ENCODE peak calls at places on chromosomes 11 and 22, in seven cellular contexts. One of them, this sample, is unnamed.

GRCh38 chr11:117875397-117876048 is 935 bp downstream of the FXYD6 start:
- DNase-seq in endothelial cell: no peak
- DNase-seq in GM20000: no peak
- DNase-seq in GM13977: no peak
- DNase-seq in MCF 10A: no peak
- DNase-seq in heart left ventricle: no peak
- DNase-seq in GM13976: no peak
- DNase-seq in this sample: no peak

GRCh38 chr22:38455530-38456271 is 702 bp upstream of the KCNJ4 start:
- DNase-seq in GM13977: no peak
- DNase-seq in heart left ventricle: peak; percentile 57
- DNase-seq in endothelial cell: peak; percentile 55
- DNase-seq in GM13976: no peak
- DNase-seq in MCF 10A: no peak
- DNase-seq in GM20000: peak; percentile 54
- DNase-seq in this sample: no peak

GRCh38 chr11:113587318-113587739 is 112.1 kb upstream of the DRD2 start:
- DNase-seq in heart left ventricle: no peak
- DNase-seq in GM13976: peak; percentile 26
- DNase-seq in endothelial cell: no peak
- DNase-seq in GM13977: peak; percentile 34
- DNase-seq in GM20000: peak; percentile 21
- DNase-seq in MCF 10A: peak; percentile 7
- DNase-seq in this sample: no peak

GRCh38 chr11:109806205-109806604 is 287.0 kb upstream of the ZC3H12C start:
- DNase-seq in heart left ventricle: no peak
- DNase-seq in endothelial cell: no peak
- DNase-seq in GM13977: no peak
- DNase-seq in GM20000: no peak
- DNase-seq in MCF 10A: no peak
- DNase-seq in GM13976: no peak
- DNase-seq in this sample: no peak

GRCh38 chr11:96162816-96163499 is 180.0 kb downstream of the MAML2 start:
- DNase-seq in heart left ventricle: peak; percentile 40
- DNase-seq in endothelial cell: no peak
- DNase-seq in GM13977: no peak
- DNase-seq in GM13976: no peak
- DNase-seq in GM20000: no peak
- DNase-seq in MCF 10A: peak; percentile 86
- DNase-seq in this sample: no peak

GRCh38 chr11:73750238-73750637 is 10.6 kb downstream of the RAB6A start:
- DNase-seq in heart left ventricle: no peak
- DNase-seq in endothelial cell: no peak
- DNase-seq in GM20000: no peak
- DNase-seq in GM13976: no peak
- DNase-seq in GM13977: no peak
- DNase-seq in MCF 10A: no peak
- DNase-seq in this sample: no peak

GRCh38 chr11:131370090-131370751 is at the start of gene NTM:
- DNase-seq in endothelial cell: no peak
- DNase-seq in MCF 10A: no peak
- DNase-seq in GM13976: no peak
- DNase-seq in GM20000: no peak
- DNase-seq in GM13977: no peak
- DNase-seq in heart left ventricle: peak; percentile 61
- DNase-seq in this sample: no peak

GRCh38 chr11:77081381-77081851 is 14.6 kb downstream of the CAPN5 start:
- DNase-seq in MCF 10A: no peak
- DNase-seq in GM20000: no peak
- DNase-seq in GM13977: no peak
- DNase-seq in GM13976: no peak
- DNase-seq in heart left ventricle: peak; percentile 23
- DNase-seq in endothelial cell: no peak
- DNase-seq in this sample: peak; percentile 76

GRCh38 chr22:19629720-19630419 is 84.4 kb upstream of the SEPTIN5 start:
- DNase-seq in GM20000: peak; percentile 92
- DNase-seq in GM13977: peak; percentile 94
- DNase-seq in heart left ventricle: peak; percentile 78
- DNase-seq in MCF 10A: peak; percentile 83
- DNase-seq in GM13976: peak; percentile 93
- DNase-seq in endothelial cell: peak; percentile 90
- DNase-seq in this sample: no peak

GRCh38 chr11:73862971-73863370 is 13.7 kb downstream of the COA4 start:
- DNase-seq in MCF 10A: no peak
- DNase-seq in heart left ventricle: no peak
- DNase-seq in GM20000: no peak
- DNase-seq in GM13976: no peak
- DNase-seq in endothelial cell: no peak
- DNase-seq in GM13977: no peak
- DNase-seq in this sample: no peak

GRCh38 chr11:115503083-115503885 is 931 bp downstream of the CADM1 start:
- DNase-seq in MCF 10A: no peak
- DNase-seq in endothelial cell: peak; percentile 69
- DNase-seq in heart left ventricle: peak; percentile 80
- DNase-seq in GM13976: peak; percentile 55
- DNase-seq in GM20000: peak; percentile 67
- DNase-seq in GM13977: peak; percentile 67
- DNase-seq in this sample: peak; percentile 88

GRCh38 chr11:100948936-100949335 is 180.7 kb downstream of the PGR start:
- DNase-seq in GM13977: no peak
- DNase-seq in GM20000: no peak
- DNase-seq in heart left ventricle: no peak
- DNase-seq in GM13976: no peak
- DNase-seq in endothelial cell: no peak
- DNase-seq in MCF 10A: no peak
- DNase-seq in this sample: no peak

GRCh38 chr11:11213117-11213516 is 139.9 kb downstream of the CSNK2A3 start:
- DNase-seq in heart left ventricle: no peak
- DNase-seq in MCF 10A: no peak
- DNase-seq in GM13977: no peak
- DNase-seq in endothelial cell: no peak
- DNase-seq in GM20000: no peak
- DNase-seq in GM13976: no peak
- DNase-seq in this sample: no peak

GRCh38 chr11:95081010-95081409 is 8.6 kb upstream of the ENDOD1 start:
- DNase-seq in endothelial cell: no peak
- DNase-seq in MCF 10A: no peak
- DNase-seq in heart left ventricle: no peak
- DNase-seq in GM13977: no peak
- DNase-seq in GM13976: no peak
- DNase-seq in GM20000: no peak
- DNase-seq in this sample: no peak

GRCh38 chr11:66473608-66474525 is 6.4 kb upstream of the DPP3 start:
- DNase-seq in MCF 10A: no peak
- DNase-seq in GM13977: no peak
- DNase-seq in heart left ventricle: no peak
- DNase-seq in GM20000: no peak
- DNase-seq in GM13976: no peak
- DNase-seq in endothelial cell: no peak
- DNase-seq in this sample: no peak

GRCh38 chr11:85889676-85890579 is 34.7 kb downstream of the CCDC83 start:
- DNase-seq in GM13977: no peak
- DNase-seq in heart left ventricle: no peak
- DNase-seq in GM13976: no peak
- DNase-seq in endothelial cell: no peak
- DNase-seq in GM20000: no peak
- DNase-seq in MCF 10A: peak; percentile 80
- DNase-seq in this sample: no peak

GRCh38 chr11:30147293-30147692 is 83.5 kb upstream of the FSHB start:
- DNase-seq in GM20000: no peak
- DNase-seq in GM13976: no peak
- DNase-seq in GM13977: no peak
- DNase-seq in heart left ventricle: no peak
- DNase-seq in MCF 10A: no peak
- DNase-seq in endothelial cell: no peak
- DNase-seq in this sample: no peak

GRCh38 chr11:70326365-70326803 is 55.9 kb downstream of the PPFIA1 start:
- DNase-seq in endothelial cell: no peak
- DNase-seq in MCF 10A: peak; percentile 57
- DNase-seq in heart left ventricle: no peak
- DNase-seq in GM13976: no peak
- DNase-seq in GM20000: no peak
- DNase-seq in GM13977: no peak
- DNase-seq in this sample: no peak

GRCh38 chr11:113663567-113663966 is 42.5 kb downstream of the TMPRSS5 start:
- DNase-seq in heart left ventricle: no peak
- DNase-seq in GM13976: no peak
- DNase-seq in endothelial cell: no peak
- DNase-seq in GM13977: no peak
- DNase-seq in GM20000: no peak
- DNase-seq in MCF 10A: no peak
- DNase-seq in this sample: no peak

GRCh38 chr11:30107899-30108298 is 91.1 kb upstream of the KCNA4 start:
- DNase-seq in GM13976: no peak
- DNase-seq in heart left ventricle: no peak
- DNase-seq in MCF 10A: peak; percentile 86
- DNase-seq in GM13977: no peak
- DNase-seq in endothelial cell: no peak
- DNase-seq in GM20000: no peak
- DNase-seq in this sample: no peak

GRCh38 chr11:102110761-102111010 is 439 bp downstream of the YAP1 start:
- DNase-seq in endothelial cell: no peak
- DNase-seq in GM13977: no peak
- DNase-seq in GM13976: no peak
- DNase-seq in MCF 10A: no peak
- DNase-seq in GM20000: no peak
- DNase-seq in heart left ventricle: no peak
- DNase-seq in this sample: no peak

GRCh38 chr11:2461253-2462091 is 16.7 kb downstream of the KCNQ1 start:
- DNase-seq in heart left ventricle: peak; percentile 82
- DNase-seq in endothelial cell: no peak
- DNase-seq in GM13976: no peak
- DNase-seq in MCF 10A: no peak
- DNase-seq in GM20000: no peak
- DNase-seq in GM13977: no peak
- DNase-seq in this sample: no peak

GRCh38 chr11:16456366-16456765 is 100.0 kb upstream of the SOX6 start:
- DNase-seq in GM13977: no peak
- DNase-seq in GM13976: no peak
- DNase-seq in GM20000: no peak
- DNase-seq in MCF 10A: no peak
- DNase-seq in endothelial cell: no peak
- DNase-seq in heart left ventricle: no peak
- DNase-seq in this sample: no peak

GRCh38 chr11:96033054-96033453 is 109.1 kb upstream of the MTMR2 start:
- DNase-seq in endothelial cell: no peak
- DNase-seq in GM13976: no peak
- DNase-seq in GM13977: no peak
- DNase-seq in MCF 10A: peak; percentile 45
- DNase-seq in GM20000: no peak
- DNase-seq in heart left ventricle: no peak
- DNase-seq in this sample: no peak

GRCh38 chr11:3867209-3868071 is 12.0 kb downstream of the STIM1 start:
- DNase-seq in endothelial cell: no peak
- DNase-seq in GM13976: no peak
- DNase-seq in MCF 10A: no peak
- DNase-seq in heart left ventricle: peak; percentile 69
- DNase-seq in GM13977: no peak
- DNase-seq in GM20000: no peak
- DNase-seq in this sample: no peak

GRCh38 chr11:9264381-9265210 is 554 bp downstream of the DENND5A start:
- DNase-seq in GM20000: peak; percentile 39
- DNase-seq in GM13976: peak; percentile 40
- DNase-seq in heart left ventricle: peak; percentile 80
- DNase-seq in GM13977: peak; percentile 41
- DNase-seq in MCF 10A: peak; percentile 68
- DNase-seq in endothelial cell: peak; percentile 36
- DNase-seq in this sample: peak; percentile 65

DNA sequence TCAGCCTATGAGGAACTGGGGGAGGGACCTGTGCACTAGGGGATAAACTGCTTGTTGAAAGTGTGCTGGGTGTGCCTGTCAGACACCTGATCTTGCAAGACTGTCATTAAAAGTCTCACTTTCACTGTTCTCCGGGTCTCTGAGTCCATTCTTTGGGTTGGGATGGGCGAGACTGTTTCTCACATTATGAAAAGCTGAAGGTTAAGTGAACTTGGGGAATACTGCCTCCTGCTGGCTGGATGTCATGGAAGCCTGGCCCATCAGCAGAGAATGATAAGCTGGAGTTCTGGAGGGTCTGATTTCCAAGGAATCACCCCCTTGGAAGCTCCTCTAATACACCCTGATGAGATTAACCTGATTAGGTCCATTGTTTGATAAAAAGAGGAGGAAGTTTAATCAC is 9.0 kb upstream of the VPREB1 start:
- DNase-seq in GM13977: peak; percentile 75
- DNase-seq in heart left ventricle: no peak
- DNase-seq in MCF 10A: peak; percentile 49
- DNase-seq in GM13976: peak; percentile 72
- DNase-seq in endothelial cell: peak; percentile 33
- DNase-seq in GM20000: peak; percentile 70
- DNase-seq in this sample: no peak
- TF ChIP-seq CTCF in GM13977: peak; percentile 85
- TF ChIP-seq CTCF in heart left ventricle: peak; percentile 25
- TF ChIP-seq CTCF in MCF 10A: peak; percentile 46
- TF ChIP-seq CTCF in GM13976: peak; percentile 79
- TF ChIP-seq CTCF in endothelial cell: peak; percentile 75
- TF ChIP-seq CTCF in GM20000: peak; percentile 59
- TF ChIP-seq CTCF in this sample: peak; percentile 62

DNA sequence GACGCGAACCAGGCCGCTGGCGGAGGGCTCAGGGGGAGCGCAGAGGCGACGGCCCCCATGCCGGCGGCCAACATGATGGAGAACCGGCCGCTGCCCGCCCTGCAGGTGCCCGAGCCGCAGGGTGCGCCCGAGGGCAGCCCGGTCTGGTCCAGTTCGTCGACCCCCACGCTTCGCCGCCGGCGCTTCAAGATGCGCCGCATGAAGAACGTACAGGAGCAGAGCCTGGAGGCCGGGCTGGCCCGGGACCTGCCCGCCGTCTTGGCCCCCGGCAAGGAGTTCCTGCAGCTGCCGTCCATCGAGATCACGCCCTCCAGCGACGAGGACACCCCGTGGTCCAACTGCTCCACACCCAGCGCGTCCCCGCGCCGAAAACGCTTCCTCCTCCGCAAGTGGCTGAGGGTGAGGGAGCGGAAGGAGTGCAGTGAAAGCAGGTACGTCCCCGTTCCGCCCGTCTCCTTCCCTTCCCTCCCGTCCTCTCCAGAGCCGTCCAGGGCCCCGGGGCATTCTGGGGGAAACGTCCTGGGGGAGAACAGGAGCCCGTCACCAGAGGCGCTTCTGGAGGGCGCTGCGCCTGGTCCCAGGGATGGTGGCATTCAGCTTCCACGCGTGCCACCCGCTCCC is 777 bp downstream of the GRAMD1B start:
- DNase-seq in GM20000: peak; percentile 77
- DNase-seq in endothelial cell: peak; percentile 68
- DNase-seq in heart left ventricle: peak; percentile 74
- DNase-seq in MCF 10A: no peak
- DNase-seq in GM13977: peak; percentile 69
- DNase-seq in GM13976: peak; percentile 84
- DNase-seq in this sample: peak; percentile 86
- TF ChIP-seq CTCF in GM20000: no peak
- TF ChIP-seq CTCF in endothelial cell: no peak
- TF ChIP-seq CTCF in heart left ventricle: no peak
- TF ChIP-seq CTCF in MCF 10A: no peak
- TF ChIP-seq CTCF in GM13977: no peak
- TF ChIP-seq CTCF in GM13976: no peak
- TF ChIP-seq CTCF in this sample: peak; percentile 4

GRCh38 chr11:105538531-105538930 is 71.3 kb upstream of the GRIA4 start:
- DNase-seq in endothelial cell: no peak
- DNase-seq in MCF 10A: no peak
- DNase-seq in GM20000: no peak
- DNase-seq in GM13977: no peak
- DNase-seq in GM13976: no peak
- DNase-seq in heart left ventricle: no peak
- DNase-seq in this sample: no peak
- TF ChIP-seq CTCF in endothelial cell: no peak
- TF ChIP-seq CTCF in MCF 10A: no peak
- TF ChIP-seq CTCF in GM20000: no peak
- TF ChIP-seq CTCF in GM13977: no peak
- TF ChIP-seq CTCF in GM13976: no peak
- TF ChIP-seq CTCF in heart left ventricle: no peak
- TF ChIP-seq CTCF in this sample: no peak

GRCh38 chr11:35144811-35145210 is 5.8 kb downstream of the CD44 start:
- DNase-seq in endothelial cell: no peak
- DNase-seq in GM13977: no peak
- DNase-seq in GM13976: no peak
- DNase-seq in GM20000: no peak
- DNase-seq in heart left ventricle: no peak
- DNase-seq in MCF 10A: peak; percentile 76
- DNase-seq in this sample: no peak
- TF ChIP-seq CTCF in endothelial cell: no peak
- TF ChIP-seq CTCF in GM13977: no peak
- TF ChIP-seq CTCF in GM13976: no peak
- TF ChIP-seq CTCF in GM20000: no peak
- TF ChIP-seq CTCF in heart left ventricle: no peak
- TF ChIP-seq CTCF in MCF 10A: no peak
- TF ChIP-seq CTCF in this sample: no peak

This sample was measured in chondrocyte.